ENCODE peak calls at places on chromosomes 6 and 20, in five cellular contexts. T, I, U, X and D are unnamed samples.

GRCh38 chr6:125245523-125246264 is 56.1 kb downstream of the HDDC2 start:
- DNase-seq in I (no peak), U (no peak), T (no peak), X (no peak), D (no peak)

GRCh38 chr6:167907837-167908681 is 81.3 kb downstream of the AFDN start:
- DNase-seq in I (peak), X (no peak), T (no peak), U (peak), D (peak)

GRCh38 chr6:36655073-36655847 is 23.3 kb upstream of the CDKN1A start:
- DNase-seq in T (no peak), X (no peak), U (no peak), I (no peak), D (no peak)

GRCh38 chr6:38141045-38141444 is 321.5 kb downstream of the ZFAND3 start:
- DNase-seq in I (no peak), X (no peak), U (no peak), T (no peak), D (no peak)

GRCh38 chr6:29958046-29958445 is 15.7 kb downstream of the HLA-A start:
- DNase-seq in X (no peak), U (no peak), T (no peak), I (no peak), D (no peak)

GRCh38 chr6:129641344-129641743 is 68.6 kb downstream of the ARHGAP18 start:
- DNase-seq in T (no peak), X (no peak), I (peak), U (no peak), D (peak)

GRCh38 chr6:158819213-158819976 is at the start of gene EZR:
- DNase-seq in U (peak), X (peak), I (peak), T (peak), D (peak)

GRCh38 chr6:105849741-105850140 is 236.4 kb upstream of the PRDM1 start:
- DNase-seq in X (no peak), U (no peak), T (no peak), I (peak), D (no peak)

GRCh38 chr6:12403946-12404647 is 113.9 kb downstream of the EDN1 start:
- DNase-seq in T (no peak), U (no peak), I (peak), X (no peak), D (peak)

GRCh38 chr6:1076531-1077453 is 235.1 kb upstream of the FOXQ1 start:
- DNase-seq in I (no peak), U (no peak), X (no peak), T (no peak), D (no peak)

GRCh38 chr20:41572010-41572572 is 46.1 kb downstream of the CHD6 start:
- DNase-seq in X (no peak), T (no peak), I (no peak), U (no peak), D (no peak)

GRCh38 chr6:4575724-4576123 is 200.5 kb upstream of the CDYL start:
- DNase-seq in U (no peak), T (no peak), I (peak), X (no peak), D (peak)

GRCh38 chr6:39804666-39805065 is 12.5 kb downstream of the DAAM2 start:
- DNase-seq in T (no peak), U (no peak), X (no peak), I (peak), D (no peak)

DNA sequence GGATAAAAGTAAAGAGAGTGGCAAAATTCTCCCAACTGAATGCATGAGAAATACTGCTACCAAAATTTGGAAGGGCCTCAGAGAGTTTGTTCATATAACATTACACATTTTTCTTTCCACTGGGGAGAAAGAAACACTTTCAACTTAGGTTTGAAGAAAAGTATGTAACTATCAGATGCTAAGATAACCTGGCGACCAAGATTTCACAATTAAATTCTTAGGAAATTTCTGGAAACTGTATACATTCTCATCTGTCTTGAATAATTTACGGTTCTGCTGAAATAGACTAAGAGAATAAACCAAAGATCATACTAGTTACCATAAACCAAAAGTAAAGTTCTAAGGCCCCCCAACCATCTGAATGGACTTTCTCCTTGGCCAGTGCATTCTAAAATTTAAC is 413.0 kb upstream of the RUNX2 start:
- DNase-seq in U (no peak), T (no peak), X (no peak), I (no peak), D (no peak)
- H3K4me3 ChIP-seq in U (no peak), T (no peak), X (no peak), I (no peak), D (no peak)

DNA sequence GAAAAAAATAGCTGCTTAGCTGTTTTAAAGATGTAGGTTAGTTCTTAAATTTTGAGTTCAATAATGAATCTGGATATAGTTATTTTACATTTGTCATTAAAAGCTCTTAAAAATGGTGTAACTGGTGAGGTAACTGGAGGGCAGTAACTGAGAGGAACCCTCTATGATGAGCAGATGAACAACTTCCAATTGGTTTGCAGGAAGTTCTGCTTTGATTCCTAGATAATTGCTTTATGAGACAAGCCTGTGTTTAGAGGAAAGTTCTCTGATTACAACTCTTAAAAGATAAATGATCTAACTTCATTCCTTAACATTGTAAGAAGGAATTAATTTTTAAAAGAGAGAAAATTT is 8.5 kb downstream of the MYLIP start:
- DNase-seq in I (no peak), X (no peak), T (no peak), U (no peak), D (no peak)
- TF ChIP-seq CTCF in I (no peak), X (no peak), T (no peak), U (no peak), D (no peak)

GRCh38 chr20:49812463-49813304 is at the start of gene SLC9A8:
- DNase-seq in X (peak), I (peak), U (peak), T (peak), D (peak)
- H3K4me3 ChIP-seq in X (peak), I (peak), U (peak), T (peak), D (peak)

GRCh38 chr20:13788167-13788834 is 3.5 kb downstream of the NDUFAF5 start:
- DNase-seq in I (peak), X (peak), U (peak), T (peak), D (peak)
- TF ChIP-seq CTCF in I (peak), X (peak), U (peak), T (no peak), D (peak)

GRCh38 chr6:33578164-33578563 is 1.9 kb downstream of the BAK1 start:
- DNase-seq in I (no peak), U (no peak), T (no peak), X (no peak), D (no peak)
- H3K4me3 ChIP-seq in I (no peak), U (peak), T (no peak), X (peak), D (no peak)

GRCh38 chr6:117440558-117441525 is 15.1 kb upstream of the ROS1 start:
- DNase-seq in X (no peak), T (no peak), U (peak), I (peak), D (peak)
- TF ChIP-seq CTCF in X (no peak), T (no peak), U (no peak), I (no peak), D (no peak)

GRCh38 chr6:53662457-53662856 is 3.1 kb downstream of the KLHL31 start:
- DNase-seq in U (no peak), X (no peak), I (no peak), T (no peak), D (no peak)
- H3K4me3 ChIP-seq in U (no peak), X (no peak), I (no peak), T (no peak), D (no peak)